ENCODE peak calls at places on chromosomes 16 and 17, in nine cellular contexts. X is DMS153; G is stimulated activated CD4-positive, alpha-beta T cell treated with anti-CD3 and anti-CD28 coated beads, Interleukin-1b, Interleukin-23, amount 100 ng/mL, for 48 hours; O is ACHN; H is IMR-90; M is activated CD4-positive, alpha-beta T cell treated with anti-CD3 and anti-CD28 coated beads, Interleukin-2, amount 50 U/mL, for 24 hours; B is SK-N-DZ; Z is hypothalamus; A is fibroblast of lung. N is an unnamed sample.

GRCh38 chr16:89828199-89828869 is at the start of gene SPIRE2:
- DNase-seq in Z (peak), M (peak), X (no peak), A (peak), G (peak), O (peak), B (peak), H (peak), N (peak)

GRCh38 chr17:63039342-63039741 is 73.3 kb downstream of the TANC2 start:
- DNase-seq in Z (no peak), B (no peak), O (no peak), H (peak), A (peak), G (no peak), M (no peak), X (peak), N (no peak)

GRCh38 chr16:65410801-65411200 is 288.9 kb upstream of the CDH11 start:
- DNase-seq in G (no peak), H (peak), O (no peak), M (no peak), Z (no peak), A (peak), B (no peak), X (no peak), N (no peak)

GRCh38 chr17:37824534-37825485 is 80.0 kb upstream of the HNF1B start:
- DNase-seq in G (no peak), X (no peak), O (peak), A (peak), Z (no peak), H (peak), B (no peak), M (no peak), N (no peak)

GRCh38 chr16:57694556-57695377 is at the start of gene DRC7:
- DNase-seq in O (peak), Z (no peak), H (peak), B (peak), G (peak), M (peak), X (peak), A (peak), N (no peak)

GRCh38 chr17:50128441-50129302 is 1.3 kb downstream of the SAMD14 start:
- DNase-seq in Z (no peak), M (no peak), A (no peak), B (peak), X (no peak), G (no peak), H (peak), O (no peak), N (no peak)

GRCh38 chr16:25691519-25692091 is at the start of gene HS3ST4:
- DNase-seq in G (no peak), M (no peak), Z (no peak), H (no peak), X (no peak), A (no peak), B (no peak), O (no peak), N (no peak)

GRCh38 chr17:79970576-79971068 is 65.0 kb downstream of the TBC1D16 start:
- DNase-seq in X (no peak), O (peak), B (no peak), M (no peak), Z (peak), H (peak), A (peak), G (no peak), N (no peak)

GRCh38 chr17:39737331-39737760 is 392 bp upstream of the GRB7 start:
- DNase-seq in Z (no peak), A (no peak), O (no peak), X (no peak), H (no peak), B (no peak), M (no peak), G (no peak), N (no peak)

GRCh38 chr16:17474572-17474971 is 3.8 kb upstream of the XYLT1 start:
- DNase-seq in A (no peak), O (no peak), X (no peak), M (no peak), Z (no peak), B (no peak), H (no peak), G (peak), N (no peak)

GRCh38 chr17:5446786-5447185 is 7.8 kb upstream of the C1QBP start:
- DNase-seq in O (no peak), B (no peak), X (no peak), G (no peak), M (no peak), H (no peak), Z (no peak), A (no peak), N (no peak)

GRCh38 chr16:81808933-81809480 is 29.9 kb downstream of the PLCG2 start:
- DNase-seq in B (no peak), Z (no peak), H (no peak), X (no peak), M (no peak), A (no peak), G (no peak), O (no peak), N (no peak)

GRCh38 chr16:11064846-11065245 is 120.5 kb downstream of the CLEC16A start:
- DNase-seq in H (no peak), M (no peak), G (no peak), X (no peak), Z (no peak), A (no peak), B (no peak), O (no peak), N (no peak)

GRCh38 chr17:65918450-65918849 is 273.5 kb downstream of the CEP112 start:
- DNase-seq in H (no peak), X (no peak), A (no peak), G (no peak), M (no peak), O (no peak), Z (no peak), B (no peak), N (no peak)

GRCh38 chr16:66293932-66294331 is 72.6 kb upstream of the CDH5 start:
- DNase-seq in B (no peak), O (no peak), X (no peak), Z (no peak), H (no peak), A (no peak), M (no peak), G (no peak), N (no peak)

GRCh38 chr17:1999557-2000251 is 25.4 kb downstream of the RTN4RL1 start:
- DNase-seq in B (no peak), A (peak), M (no peak), H (peak), Z (no peak), G (no peak), O (no peak), X (peak), N (peak)

GRCh38 chr17:48441231-48441711 is 11.3 kb upstream of the SKAP1 start:
- DNase-seq in X (no peak), O (no peak), G (no peak), Z (no peak), M (peak), H (no peak), A (no peak), B (no peak), N (no peak)

GRCh38 chr16:4290236-4290830 is 17.5 kb upstream of the TFAP4 start:
- DNase-seq in Z (no peak), H (peak), B (no peak), G (no peak), O (peak), A (peak), X (no peak), M (no peak), N (no peak)

GRCh38 chr17:3602499-3602898 is 6.7 kb downstream of the TRPV1 start:
- DNase-seq in G (no peak), A (peak), H (peak), B (peak), X (no peak), M (no peak), Z (no peak), O (peak), N (no peak)

GRCh38 chr17:73187203-73187769 is 5.6 kb upstream of the COG1 start:
- DNase-seq in O (no peak), M (no peak), G (no peak), Z (no peak), X (peak), H (no peak), B (no peak), A (no peak), N (no peak)

GRCh38 chr17:12667299-12667958 is 1.7 kb downstream of the MYOCD start:
- DNase-seq in Z (no peak), X (peak), B (peak), H (peak), G (no peak), A (peak), M (no peak), O (peak), N (peak)

GRCh38 chr16:65235339-65236177 is 113.7 kb upstream of the CDH11 start:
- DNase-seq in O (no peak), H (no peak), G (no peak), X (no peak), A (no peak), M (no peak), B (no peak), Z (no peak), N (no peak)

GRCh38 chr17:79631640-79632431 is 21.0 kb upstream of the RBFOX3 start:
- DNase-seq in X (no peak), H (no peak), B (no peak), O (no peak), M (no peak), Z (no peak), G (no peak), A (no peak), N (peak)

GRCh38 chr16:75387951-75388350 is 45.4 kb downstream of the CFDP1 start:
- DNase-seq in G (no peak), B (no peak), M (no peak), H (no peak), O (no peak), A (no peak), Z (no peak), X (no peak), N (no peak)

GRCh38 chr16:54066451-54067056 is 220.0 kb downstream of the IRX3 start:
- DNase-seq in G (no peak), A (no peak), X (no peak), O (peak), B (no peak), Z (no peak), M (no peak), H (peak), N (no peak)

GRCh38 chr16:69397821-69398521 is 12.2 kb upstream of the TERF2 start:
- DNase-seq in O (peak), G (no peak), Z (no peak), M (no peak), H (peak), X (no peak), B (peak), A (peak), N (peak)

GRCh38 chr16:50861926-50862325 is 120.0 kb downstream of the CYLD start:
- DNase-seq in H (peak), G (no peak), M (no peak), A (peak), B (no peak), Z (no peak), X (no peak), O (no peak), N (no peak)

GRCh38 chr16:84600343-84601229 is 17.3 kb downstream of the COTL1 start:
- DNase-seq in G (peak), M (peak), A (peak), Z (no peak), X (no peak), O (no peak), B (no peak), H (peak), N (no peak)

GRCh38 chr16:14322186-14322585 is 251.1 kb downstream of the MRTFB start:
- DNase-seq in G (no peak), B (no peak), O (no peak), Z (no peak), H (no peak), A (no peak), X (no peak), M (no peak), N (no peak)

GRCh38 chr16:81738831-81739496 is 40.1 kb upstream of the PLCG2 start:
- DNase-seq in B (no peak), G (no peak), M (no peak), X (no peak), O (no peak), Z (peak), A (no peak), H (no peak), N (no peak)

GRCh38 chr16:67883872-67884261 is 818 bp upstream of the NRN1L start:
- DNase-seq in G (peak), O (peak), B (peak), M (peak), X (peak), A (peak), Z (no peak), H (peak), N (peak)

GRCh38 chr17:6574689-6575595 is 18.6 kb upstream of the PITPNM3 start:
- DNase-seq in A (peak), O (no peak), B (no peak), M (peak), H (peak), Z (no peak), G (peak), X (no peak), N (peak)